ENCODE peak calls at places on chromosome 2, in five cellular contexts. S is psoas muscle, W is IMR-90, P is thoracic aorta, K is heart left ventricle. Q is an unnamed sample.

GRCh38 chr2:132037527-132038178 is 124.1 kb downstream of the ANKRD30BL start:
- DNase-seq in W (no peak), P (no peak), S (peak; percentile 16), K (peak; percentile 29), Q (no peak)

GRCh38 chr2:70906022-70906421 is 29.7 kb upstream of the ATP6V1B1 start:
- DNase-seq in P (no peak), S (no peak), W (no peak), K (no peak), Q (no peak)

GRCh38 chr2:16639431-16639830 is 26.2 kb downstream of the CYRIA start:
- DNase-seq in W (no peak), P (no peak), S (no peak), K (no peak), Q (no peak)

GRCh38 chr2:240468300-240469238 is 33.1 kb downstream of the GPC1 start:
- DNase-seq in P (peak; percentile 1), S (peak; percentile 57), W (no peak), K (peak; percentile 23), Q (no peak)

GRCh38 chr2:159030674-159031380 is 62.4 kb downstream of the TANC1 start:
- DNase-seq in P (no peak), K (peak; percentile 69), W (peak; percentile 83), S (no peak), Q (no peak)

GRCh38 chr2:100327742-100328141 is 5.4 kb upstream of the LONRF2 start:
- DNase-seq in K (no peak), W (no peak), P (no peak), S (no peak), Q (no peak)

GRCh38 chr2:236947896-236948295 is 137.8 kb upstream of the COPS8 start:
- DNase-seq in K (no peak), P (no peak), S (no peak), W (no peak), Q (no peak)

GRCh38 chr2:15729001-15729400 is 137.3 kb downstream of the DDX1 start:
- DNase-seq in K (no peak), S (no peak), P (no peak), W (no peak), Q (no peak)

GRCh38 chr2:46487667-46488333 is 8.4 kb downstream of the TMEM247 start:
- DNase-seq in S (peak; percentile 88), W (peak; percentile 80), K (peak; percentile 88), P (peak; percentile 52), Q (no peak)

GRCh38 chr2:31384771-31385276 is 29.7 kb downstream of the XDH start:
- DNase-seq in P (no peak), K (no peak), S (no peak), W (peak; percentile 97), Q (no peak)

GRCh38 chr2:219691551-219691950 is 64.1 kb downstream of the SLC4A3 start:
- DNase-seq in W (no peak), K (no peak), S (no peak), P (no peak), Q (no peak)

GRCh38 chr2:238061310-238062202 is 755 bp downstream of the SCLY start:
- DNase-seq in W (peak; percentile 33), P (no peak), K (no peak), S (no peak), Q (no peak)

GRCh38 chr2:133508546-133509165 is 59.6 kb downstream of the NCKAP5 start:
- DNase-seq in K (no peak), S (no peak), P (no peak), W (no peak), Q (no peak)

GRCh38 chr2:236449167-236449586 is 120.4 kb upstream of the ACKR3 start:
- DNase-seq in K (no peak), W (no peak), P (no peak), S (no peak), Q (no peak)

GRCh38 chr2:225042800-225043167 is 516 bp upstream of the DOCK10 start:
- DNase-seq in S (no peak), W (no peak), P (no peak), K (no peak), Q (no peak)

GRCh38 chr2:63465633-63466032 is 122.6 kb downstream of the WDPCP start:
- DNase-seq in W (peak; percentile 51), P (no peak), K (no peak), S (no peak), Q (no peak)

GRCh38 chr2:229752970-229753729 is 38.8 kb upstream of the DNER start:
- DNase-seq in K (no peak), P (no peak), W (no peak), S (no peak), Q (no peak)

GRCh38 chr2:165238295-165238694 is 919 bp upstream of the SCN2A start:
- DNase-seq in K (no peak), W (peak; percentile 16), P (no peak), S (no peak), Q (no peak)

GRCh38 chr2:54372361-54372760 is 83.8 kb upstream of the SPTBN1 start:
- DNase-seq in W (no peak), S (no peak), P (no peak), K (peak; percentile 49), Q (no peak)

GRCh38 chr2:181077128-181077709 is 96.8 kb downstream of the UBE2E3 start:
- DNase-seq in K (no peak), S (no peak), P (no peak), W (peak; percentile 62), Q (no peak)

GRCh38 chr2:67895171-67895941 is 167.4 kb downstream of the C1D start:
- DNase-seq in S (peak; percentile 65), P (no peak), W (no peak), K (peak; percentile 33), Q (no peak)

GRCh38 chr2:85913854-85914524 is 25.2 kb upstream of the ST3GAL5 start:
- DNase-seq in P (no peak), S (no peak), W (peak; percentile 57), K (no peak), Q (no peak)

GRCh38 chr2:208249241-208249640 is 5.6 kb downstream of the IDH1 start:
- DNase-seq in W (no peak), P (no peak), K (no peak), S (no peak), Q (no peak)

DNA sequence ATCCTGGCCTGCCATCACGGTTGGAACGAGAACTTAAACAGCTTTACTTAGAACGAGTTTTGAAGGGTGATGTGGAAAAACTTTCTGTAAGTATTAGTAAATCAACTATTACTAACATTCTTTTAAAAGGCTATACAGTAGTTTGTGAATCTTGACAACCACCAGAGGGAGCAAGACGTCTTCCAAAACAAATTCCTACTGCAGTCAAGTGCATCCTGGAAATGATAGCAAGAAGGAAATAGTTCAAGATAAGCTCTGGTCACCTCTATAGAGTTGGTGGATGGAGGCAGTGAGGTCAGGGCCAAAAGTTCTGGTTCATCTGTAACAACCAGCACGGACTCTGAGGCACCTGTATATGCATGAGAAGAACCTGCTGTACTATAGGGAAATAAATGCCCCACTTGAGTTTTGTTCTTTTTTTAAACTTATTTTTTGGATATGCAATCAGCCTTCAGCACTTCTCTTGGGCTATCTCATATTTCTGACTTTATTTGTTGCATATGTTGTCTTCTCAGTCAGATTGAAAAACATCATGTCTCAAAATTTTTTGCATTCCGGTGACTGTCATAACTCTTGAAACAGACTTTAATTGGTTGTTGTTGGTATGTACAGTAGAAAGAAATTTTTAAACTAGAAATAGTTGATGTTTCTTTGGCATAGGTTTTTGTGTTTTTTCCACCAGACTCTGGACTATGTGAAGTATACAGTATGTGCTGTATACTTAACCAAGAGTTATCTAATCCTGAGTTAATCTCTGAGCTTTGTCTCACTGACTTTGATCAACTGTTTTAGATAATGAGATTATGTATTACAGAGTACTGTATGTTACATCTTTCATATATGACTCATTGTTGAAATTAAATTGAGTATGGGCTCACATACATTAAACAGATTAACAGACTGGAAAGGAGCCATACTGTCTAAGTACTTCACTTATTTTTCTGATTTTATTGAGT is 37.7 kb downstream of the ACTR2 start:
- DNase-seq in S (no peak), K (no peak), W (peak; percentile 91), P (no peak), Q (no peak)
- TF ChIP-seq CTCF in S (peak; percentile 73), K (peak; percentile 76), W (peak; percentile 77), P (peak; percentile 68), Q (peak; percentile 75)

DNA sequence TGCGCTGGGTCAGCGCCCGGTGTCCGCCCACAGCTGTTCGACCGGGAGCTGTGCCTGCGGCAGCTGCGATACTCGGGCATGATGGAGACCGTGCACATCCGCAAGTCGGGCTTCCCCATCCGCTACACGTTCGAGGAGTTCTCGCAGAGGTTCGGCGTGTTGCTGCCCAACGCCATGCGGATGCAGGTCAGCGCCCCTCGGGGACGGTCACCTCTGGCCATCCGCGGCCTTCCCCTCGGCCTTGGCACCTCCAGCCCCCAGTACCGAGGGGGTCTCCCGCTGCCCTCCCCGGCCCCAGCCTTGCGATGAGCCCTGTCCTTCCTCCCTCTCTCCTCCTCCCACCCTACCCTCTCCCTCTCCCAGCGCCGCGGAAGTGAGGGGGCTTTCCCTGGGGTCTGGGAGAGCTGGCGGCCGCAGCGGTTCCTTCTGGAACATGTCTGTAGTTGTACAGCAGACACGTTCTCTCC is 53.2 kb upstream of the GPR17 start:
- DNase-seq in W (no peak), K (no peak), P (no peak), S (no peak), Q (no peak)
- TF ChIP-seq CTCF in W (no peak), K (no peak), P (no peak), S (no peak), Q (no peak)

GRCh38 chr2:127175821-127176354 is 44.2 kb downstream of the CYP27C1 start:
- DNase-seq in K (no peak), W (peak; percentile 82), P (no peak), S (no peak), Q (no peak)

GRCh38 chr2:127174977-127175376 is 45.1 kb downstream of the CYP27C1 start:
- DNase-seq in W (peak; percentile 31), K (no peak), S (peak; percentile 74), P (no peak), Q (no peak)

GRCh38 chr2:127173073-127173472 is 47.0 kb downstream of the CYP27C1 start:
- DNase-seq in P (no peak), W (peak; percentile 98), K (no peak), S (no peak), Q (no peak)

GRCh38 chr2:127175406-127175805 is 44.7 kb downstream of the CYP27C1 start:
- DNase-seq in W (peak; percentile 33), P (no peak), K (peak; percentile 50), S (peak; percentile 79), Q (no peak)

GRCh38 chr2:127174176-127174575 is 45.9 kb downstream of the CYP27C1 start:
- DNase-seq in K (no peak), P (no peak), S (no peak), W (peak; percentile 56), Q (peak; percentile 58)
- TF ChIP-seq CTCF in K (peak; percentile 40), P (no peak), S (peak; percentile 44), W (peak; percentile 39), Q (no peak)

DNA sequence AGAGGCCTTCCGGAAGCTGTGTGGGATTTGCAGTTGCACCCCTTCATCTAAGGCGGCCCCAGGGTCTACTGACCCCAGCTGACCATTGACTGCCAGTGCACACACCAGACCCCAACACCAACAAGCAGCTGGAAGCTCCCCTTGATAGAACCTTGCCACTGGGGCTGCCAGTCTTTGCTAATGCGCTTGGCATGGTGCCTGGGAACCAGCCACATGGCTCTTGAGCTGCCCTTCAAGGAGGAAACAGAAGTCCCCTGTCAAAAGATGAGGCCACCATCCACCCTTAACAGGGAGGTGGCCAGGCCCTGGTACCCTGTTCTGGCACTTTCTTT is 8.5 kb downstream of the ALPI start:
- DNase-seq in K (no peak), P (no peak), S (no peak), W (no peak), Q (no peak)
- TF ChIP-seq CTCF in K (no peak), P (no peak), S (no peak), W (no peak), Q (no peak)